ENCODE peak calls at places on chromosomes 4 and X, in five cellular contexts. L is HepG2, P is GM12878, N is HCT116, F is SK-N-SH. O is an unnamed sample.

GRCh38 chrX:22060451-22060940 is 28.4 kb downstream of the PHEX start:
- DNase-seq in L (no peak), P (no peak), N (no peak), F (no peak), O (no peak)

GRCh38 chr4:160026720-160027119 is 923.8 kb downstream of the RAPGEF2 start:
- DNase-seq in L (no peak), P (no peak), N (peak; percentile 39), F (no peak), O (peak; percentile 63)

GRCh38 chr4:7618361-7618760 is 183.6 kb upstream of the PSAPL1 start:
- DNase-seq in L (no peak), P (no peak), N (no peak), F (no peak), O (no peak)

GRCh38 chrX:18448416-18448815 is 23.0 kb downstream of the CDKL5 start:
- DNase-seq in L (no peak), P (no peak), N (no peak), F (no peak), O (no peak)

GRCh38 chr4:94909645-94910044 is 151.9 kb downstream of the BMPR1B start:
- DNase-seq in L (no peak), P (no peak), N (no peak), F (no peak), O (no peak)

GRCh38 chr4:15400911-15401671 is 26.7 kb upstream of the C1QTNF7 start:
- DNase-seq in L (no peak), P (no peak), N (no peak), F (peak; percentile 4), O (no peak)

GRCh38 chr4:105807496-105807895 is 87.8 kb upstream of the NPNT start:
- DNase-seq in L (no peak), P (no peak), N (no peak), F (no peak), O (no peak)

GRCh38 chrX:1612641-1613286 is 2.1 kb upstream of the ASMT start:
- DNase-seq in L (no peak), P (no peak), N (no peak), F (no peak), O (no peak)

GRCh38 chr4:113434247-113434587 is 327.3 kb downstream of the CAMK2D start:
- DNase-seq in L (peak; percentile 10), P (no peak), N (no peak), F (no peak), O (no peak)

GRCh38 chr4:7750508-7750907 is 189.2 kb downstream of the AFAP1 start:
- DNase-seq in L (no peak), P (no peak), N (no peak), F (no peak), O (no peak)

GRCh38 chrX:17689971-17690409 is 47.3 kb upstream of the SCML1 start:
- DNase-seq in L (peak; percentile 35), P (peak; percentile 7), N (peak; percentile 16), F (peak; percentile 61), O (peak; percentile 38)

GRCh38 chr4:31370866-31371465 is 650.8 kb downstream of the PCDH7 start:
- DNase-seq in L (peak; percentile 37), P (peak; percentile 4), N (peak; percentile 66), F (peak; percentile 49), O (peak; percentile 66)

GRCh38 chr4:94507708-94508107 is 56.0 kb downstream of the PDLIM5 start:
- DNase-seq in L (peak; percentile 23), P (no peak), N (peak; percentile 82), F (no peak), O (no peak)

GRCh38 chr4:140250989-140251552 is 97.1 kb upstream of the MAML3 start:
- DNase-seq in L (no peak), P (no peak), N (no peak), F (no peak), O (no peak)

GRCh38 chr4:47838445-47838844 is 578 bp upstream of the CORIN start:
- DNase-seq in L (no peak), P (no peak), N (no peak), F (no peak), O (no peak)

GRCh38 chr4:87042986-87043820 is 108.4 kb downstream of the AFF1 start:
- DNase-seq in L (no peak), P (no peak), N (no peak), F (no peak), O (no peak)

GRCh38 chr4:77994194-77994721 is 62.9 kb upstream of the FRAS1 start:
- DNase-seq in L (peak; percentile 84), P (no peak), N (peak; percentile 71), F (peak; percentile 57), O (peak; percentile 69)

GRCh38 chr4:15420642-15421041 is 7.2 kb upstream of the C1QTNF7 start:
- DNase-seq in L (no peak), P (no peak), N (no peak), F (no peak), O (no peak)

GRCh38 chr4:176238157-176238608 is 30.8 kb downstream of the ASB5 start:
- DNase-seq in L (no peak), P (no peak), N (no peak), F (no peak), O (no peak)

GRCh38 chrX:44432641-44433040 is 89.2 kb upstream of the EFHC2 start:
- DNase-seq in L (no peak), P (no peak), N (peak; percentile 8), F (no peak), O (no peak)

GRCh38 chr4:81164623-81165416 is 50.2 kb downstream of the PRKG2 start:
- DNase-seq in L (peak; percentile 40), P (no peak), N (peak; percentile 92), F (no peak), O (no peak)

GRCh38 chr4:87326460-87326859 is 3.8 kb upstream of the HSD17B13 start:
- DNase-seq in L (no peak), P (no peak), N (no peak), F (no peak), O (no peak)

GRCh38 chr4:7770675-7771050 is 169.0 kb downstream of the AFAP1 start:
- DNase-seq in L (no peak), P (no peak), N (no peak), F (no peak), O (no peak)

GRCh38 chrX:128699716-128700285 is 647.6 kb upstream of the ACTRT1 start:
- DNase-seq in L (no peak), P (no peak), N (no peak), F (no peak), O (no peak)

DNA sequence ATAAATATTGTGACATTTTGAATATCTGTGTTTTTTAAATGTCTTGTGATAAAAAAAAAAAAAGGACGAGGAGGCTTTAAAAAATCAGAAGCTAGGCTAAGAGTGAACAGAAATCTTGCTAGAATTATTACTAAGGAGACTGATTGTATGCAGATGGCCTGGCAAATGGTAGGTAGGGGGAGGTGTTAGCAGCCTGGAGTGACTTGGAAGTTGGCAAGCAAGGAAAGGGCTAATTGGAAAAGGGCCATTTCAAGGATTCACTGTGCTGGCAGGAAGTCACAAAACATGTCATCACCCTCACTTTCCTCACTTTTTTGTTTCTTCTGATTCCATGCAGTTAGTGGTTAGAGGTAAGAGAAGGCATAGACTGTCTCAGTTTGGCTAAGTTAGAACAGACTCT is 646.3 kb upstream of the ACTRT1 start:
- DNase-seq in L (no peak), P (no peak), N (no peak), F (no peak), O (no peak)
- TF ChIP-seq JUND in L (no peak), P (no peak), N (no peak), F (no peak), O (no peak)

DNA sequence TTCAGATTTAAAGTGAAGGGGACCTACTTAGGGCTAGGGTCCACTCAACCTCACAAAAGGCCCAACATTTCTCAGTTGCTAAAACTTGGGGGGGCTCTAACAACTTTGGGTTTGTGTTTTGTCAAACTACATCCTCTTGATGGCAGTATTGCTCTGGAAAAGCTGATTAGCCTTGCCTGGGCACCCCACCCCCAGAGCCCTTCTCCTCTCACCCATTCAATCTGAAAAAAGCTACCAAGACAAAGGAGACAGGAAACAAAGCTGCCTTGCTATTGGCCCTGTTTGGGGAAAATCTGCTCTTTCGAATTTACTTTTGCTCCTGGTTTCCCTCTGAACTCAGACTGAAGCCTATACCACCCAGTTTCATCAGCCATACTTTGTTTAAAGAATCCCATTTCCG is 195.2 kb upstream of the STK26 start:
- DNase-seq in L (no peak), P (peak; percentile 70), N (no peak), F (peak; percentile 28), O (no peak)
- TF ChIP-seq JUND in L (no peak), P (no peak), N (no peak), F (no peak), O (no peak)

GRCh38 chr4:127783971-127784519 is 1.9 kb downstream of the HSPA4L start:
- DNase-seq in L (peak; percentile 9), P (no peak), N (no peak), F (no peak), O (no peak)

GRCh38 chr4:127793528-127793927 is 11.4 kb downstream of the HSPA4L start:
- DNase-seq in L (no peak), P (no peak), N (no peak), F (no peak), O (no peak)

GRCh38 chr4:127783026-127783769 is 1.1 kb downstream of the HSPA4L start:
- DNase-seq in L (peak; percentile 77), P (no peak), N (peak; percentile 24), F (peak; percentile 46), O (peak; percentile 27)

DNA sequence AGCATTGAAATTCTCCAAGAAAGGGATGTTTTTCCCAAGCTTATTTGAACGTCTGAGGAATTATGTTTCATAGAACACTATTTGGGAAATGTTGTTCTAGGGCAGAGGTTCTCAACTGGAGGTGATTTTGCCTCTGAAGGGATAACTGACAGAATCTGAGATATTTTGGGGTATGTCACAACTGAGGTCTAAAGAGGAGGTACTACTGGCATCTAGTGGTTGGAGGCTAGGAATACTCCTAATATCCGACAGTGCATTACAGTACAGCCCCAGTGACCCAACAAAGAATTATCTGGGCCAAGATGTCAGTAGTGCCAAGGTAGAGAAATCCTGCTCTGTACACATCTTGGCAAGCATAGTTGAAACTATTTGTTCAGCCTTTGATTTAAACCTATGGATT is 6.4 kb downstream of the HSPA4L start:
- DNase-seq in L (peak; percentile 40), P (no peak), N (peak; percentile 18), F (peak; percentile 21), O (no peak)
- TF ChIP-seq JUND in L (no peak), P (no peak), N (no peak), F (no peak), O (no peak)

GRCh38 chrX:53281321-53281822 is at the start of gene IQSEC2:
- DNase-seq in L (no peak), P (no peak), N (peak; percentile 48), F (no peak), O (peak; percentile 40)
- TF ChIP-seq JUND in L (no peak), P (no peak), N (no peak), F (no peak), O (no peak)